ENCODE peak calls at places on chromosomes 7 and 10, in nine cellular contexts. Q is fibroblast of lung, W is endothelial cell of umbilical vein, K is cardiac fibroblast, H is foreskin fibroblast, P is lower lobe of right lung, T is endothelial cell, V is brain microvascular endothelial cell, X is WTC11. N is an unnamed sample.
A peak's percentile ranks its signal among the peaks of the same experiment; 100 is the strongest.

GRCh38 chr10:127990846-127991542 is 84.1 kb downstream of the PTPRE start:
- DNase-seq in H (no peak), P (no peak), K (peak; percentile 91), X (no peak), V (peak; percentile 94), W (peak; percentile 97), T (no peak), Q (peak; percentile 98), N (no peak)

GRCh38 chr7:76260171-76260703 is 42.2 kb upstream of the HSPB1 start:
- DNase-seq in Q (no peak), V (no peak), K (peak; percentile 25), H (peak; percentile 31), W (no peak), X (peak; percentile 98), P (no peak), T (peak; percentile 73), N (no peak)

GRCh38 chr7:69742237-69742636 is 144.0 kb downstream of the AUTS2 start:
- DNase-seq in P (no peak), K (no peak), Q (no peak), W (no peak), X (no peak), T (no peak), V (no peak), H (no peak), N (no peak)

GRCh38 chr10:88810196-88810961 is 7.8 kb downstream of the LIPM start:
- DNase-seq in H (peak; percentile 86), V (peak; percentile 43), T (peak; percentile 36), X (no peak), P (no peak), Q (peak; percentile 69), W (peak; percentile 64), K (peak; percentile 84), N (peak; percentile 63)

GRCh38 chr7:131244259-131244852 is 83.3 kb upstream of the MKLN1 start:
- DNase-seq in Q (peak; percentile 97), T (no peak), V (peak; percentile 97), K (peak; percentile 82), P (no peak), W (peak; percentile 73), X (no peak), H (peak; percentile 97), N (peak; percentile 91)

GRCh38 chr10:54066646-54067045 is 734.4 kb downstream of the PCDH15 start:
- DNase-seq in W (no peak), X (no peak), T (no peak), K (no peak), P (no peak), H (no peak), Q (no peak), V (no peak), N (no peak)

GRCh38 chr7:30225863-30226361 is 58.5 kb upstream of the ZNRF2 start:
- DNase-seq in W (peak; percentile 56), V (peak; percentile 12), P (peak; percentile 84), T (no peak), H (peak; percentile 17), X (no peak), K (peak; percentile 71), Q (peak; percentile 86), N (no peak)

GRCh38 chr10:91088300-91089140 is 131.9 kb upstream of the PCGF5 start:
- DNase-seq in P (no peak), V (peak; percentile 12), Q (peak; percentile 6), K (peak; percentile 29), H (peak; percentile 43), W (peak; percentile 8), X (no peak), T (no peak), N (peak; percentile 28)

GRCh38 chr7:50229964-50230363 is 74.6 kb upstream of the IKZF1 start:
- DNase-seq in Q (no peak), X (no peak), V (no peak), W (no peak), K (no peak), H (no peak), P (no peak), T (no peak), N (no peak)

GRCh38 chr7:157548691-157549265 is 212.0 kb downstream of the DNAJB6 start:
- DNase-seq in T (no peak), X (no peak), Q (no peak), K (no peak), W (no peak), P (peak; percentile 34), H (no peak), V (no peak), N (no peak)

GRCh38 chr7:2645274-2645868 is 13.6 kb downstream of the TTYH3 start:
- DNase-seq in X (no peak), V (peak; percentile 15), K (no peak), H (no peak), T (peak; percentile 49), Q (no peak), W (no peak), P (no peak), N (no peak)

GRCh38 chr7:8436965-8437364 is 3.6 kb downstream of the NXPH1 start:
- DNase-seq in K (peak; percentile 7), H (peak; percentile 4), Q (no peak), X (peak; percentile 93), T (peak; percentile 77), V (no peak), W (peak; percentile 16), P (no peak), N (no peak)

GRCh38 chr10:75707080-75707840 is 275.8 kb downstream of the LRMDA start:
- DNase-seq in H (no peak), Q (no peak), X (peak; percentile 11), W (no peak), P (no peak), K (no peak), V (no peak), T (no peak), N (no peak)

GRCh38 chr7:76325092-76325491 is 22.6 kb downstream of the HSPB1 start:
- DNase-seq in W (no peak), Q (no peak), T (no peak), K (no peak), P (no peak), X (no peak), V (no peak), H (no peak), N (no peak)

GRCh38 chr7:91566333-91566732 is 302.1 kb downstream of the FZD1 start:
- DNase-seq in H (peak; percentile 52), T (no peak), W (no peak), K (no peak), Q (no peak), V (no peak), P (no peak), X (no peak), N (no peak)

GRCh38 chr7:33986456-33986855 is 81.1 kb downstream of the BMPER start:
- DNase-seq in T (no peak), P (no peak), W (no peak), X (no peak), H (no peak), V (no peak), Q (peak; percentile 48), K (no peak), N (no peak)
- TF ChIP-seq CTCF in T (no peak), P (no peak), W (no peak), X (no peak), H (no peak), V (no peak), Q (no peak), K (no peak), N (no peak)

DNA sequence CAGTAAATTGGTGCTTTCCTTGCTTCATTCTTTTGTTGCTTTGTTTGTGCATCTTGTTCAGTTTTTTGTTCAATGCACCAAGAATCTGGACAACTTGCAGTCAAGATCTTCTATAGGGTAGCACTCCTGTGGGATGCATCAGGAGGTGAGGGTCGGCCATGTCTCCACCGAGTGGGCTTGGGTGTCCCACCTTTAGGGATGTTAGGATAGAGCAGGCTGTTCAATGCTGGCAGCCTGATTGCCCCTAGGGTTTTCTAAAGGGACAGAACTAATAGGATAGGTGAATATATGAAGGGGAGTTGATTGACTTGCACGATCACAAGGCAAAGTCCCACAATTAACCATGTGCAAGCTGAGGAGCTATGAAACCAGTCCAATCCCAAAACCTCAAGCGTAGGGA is 109.9 kb downstream of the GLRX3 start:
- DNase-seq in P (no peak), K (no peak), T (no peak), H (no peak), X (no peak), W (no peak), V (no peak), Q (no peak), N (no peak)
- TF ChIP-seq CTCF in P (no peak), K (no peak), T (no peak), H (no peak), X (no peak), W (no peak), V (no peak), Q (no peak), N (no peak)

GRCh38 chr10:116265686-116266085 is 7.3 kb downstream of the GFRA1 start:
- DNase-seq in P (no peak), K (no peak), H (no peak), W (no peak), Q (no peak), X (no peak), V (no peak), T (no peak), N (no peak)
- TF ChIP-seq CTCF in P (no peak), K (no peak), H (no peak), W (no peak), Q (no peak), X (no peak), V (no peak), T (no peak), N (no peak)

GRCh38 chr7:40700653-40701475 is 566.1 kb downstream of the SUGCT start:
- DNase-seq in P (no peak), V (no peak), Q (peak; percentile 69), X (no peak), W (no peak), H (peak; percentile 31), K (peak; percentile 54), T (no peak), N (peak; percentile 4)
- TF ChIP-seq CTCF in P (no peak), V (peak; percentile 26), Q (no peak), X (no peak), W (no peak), H (no peak), K (no peak), T (no peak), N (no peak)